ENCODE peak calls at places on chromosomes 12 and 14, in nine cellular contexts. Q is lung, S is colonic mucosa, U is bronchial epithelial cell, W is BJ, O is sigmoid colon, J is testis, D is HCT116, R is uterus. H is an unnamed sample.

GRCh38 chr12:26520869-26521268 is 312.1 kb downstream of the ITPR2 start:
- DNase-seq in R (no peak), S (no peak), D (no peak), U (no peak), Q (no peak), J (no peak), W (no peak), O (no peak), H (no peak)

GRCh38 chr14:98766818-98767217 is 505.2 kb downstream of the BCL11B start:
- DNase-seq in J (no peak), D (no peak), W (no peak), U (peak; percentile 56), R (no peak), O (no peak), S (no peak), Q (peak; percentile 18), H (no peak)

GRCh38 chr14:99320621-99321235 is 48.7 kb upstream of the BCL11B start:
- DNase-seq in O (no peak), U (no peak), S (peak; percentile 75), R (no peak), J (no peak), D (no peak), Q (peak; percentile 24), W (no peak), H (peak; percentile 60)

GRCh38 chr14:61598980-61599379 is 96.3 kb upstream of the HIF1A start:
- DNase-seq in Q (no peak), S (no peak), U (no peak), R (no peak), J (no peak), W (no peak), D (no peak), O (no peak), H (no peak)

GRCh38 chr12:15225136-15225535 is 3.9 kb upstream of the RERG start:
- DNase-seq in U (no peak), O (no peak), R (no peak), Q (no peak), D (no peak), S (no peak), J (no peak), W (no peak), H (no peak)

GRCh38 chr12:131983026-131983425 is 33.3 kb downstream of the EP400 start:
- DNase-seq in J (peak; percentile 4), S (no peak), D (no peak), Q (no peak), R (no peak), W (no peak), O (no peak), U (no peak), H (peak; percentile 43)

GRCh38 chr14:100765296-100765695 is 38.6 kb downstream of the DLK1 start:
- DNase-seq in Q (no peak), D (no peak), O (peak; percentile 19), J (no peak), S (no peak), W (no peak), R (no peak), U (no peak), H (peak; percentile 19)

GRCh38 chr12:58896278-58896677 is 24.0 kb downstream of the LRIG3 start:
- DNase-seq in S (no peak), J (no peak), O (no peak), D (no peak), W (no peak), Q (no peak), U (peak; percentile 69), R (no peak), H (no peak)

GRCh38 chr14:100780246-100780645 is 45.7 kb upstream of the MEG3 start:
- DNase-seq in O (peak; percentile 40), J (no peak), D (no peak), R (no peak), S (no peak), U (no peak), W (no peak), Q (no peak), H (no peak)

GRCh38 chr12:47095446-47096236 is 15.9 kb upstream of the AMIGO2 start:
- DNase-seq in Q (no peak), D (no peak), O (no peak), R (no peak), S (no peak), W (peak; percentile 73), J (no peak), U (peak; percentile 92), H (no peak)

GRCh38 chr12:55738113-55739024 is 4.6 kb upstream of the GDF11 start:
- DNase-seq in W (no peak), S (peak; percentile 93), Q (peak; percentile 81), O (peak; percentile 91), D (peak; percentile 82), R (peak; percentile 90), J (peak; percentile 93), U (peak; percentile 77), H (peak; percentile 98)

GRCh38 chr14:102545461-102546265 is 36.1 kb upstream of the ANKRD9 start:
- DNase-seq in W (peak; percentile 33), R (no peak), D (no peak), S (no peak), J (peak; percentile 42), Q (no peak), U (no peak), O (no peak), H (peak; percentile 86)

GRCh38 chr14:102547067-102547466 is 37.5 kb upstream of the ANKRD9 start:
- DNase-seq in S (no peak), O (no peak), J (no peak), U (no peak), W (no peak), Q (no peak), D (no peak), R (no peak), H (no peak)

GRCh38 chr14:102544745-102545460 is 35.3 kb upstream of the ANKRD9 start:
- DNase-seq in U (no peak), R (no peak), O (no peak), S (peak; percentile 75), W (no peak), D (no peak), J (no peak), Q (no peak), H (peak; percentile 84)

GRCh38 chr14:102541771-102542170 is 32.2 kb upstream of the ANKRD9 start:
- DNase-seq in W (no peak), D (no peak), U (no peak), R (no peak), S (no peak), O (no peak), Q (no peak), J (no peak), H (peak; percentile 78)

GRCh38 chr14:102544034-102544744 is 34.6 kb upstream of the ANKRD9 start:
- DNase-seq in J (no peak), Q (no peak), W (no peak), D (no peak), U (no peak), R (no peak), S (no peak), O (no peak), H (peak; percentile 67)
- H3K27me3 ChIP-seq in J (no peaks in the 10 kb centered on the region), Q (no peaks in the 10 kb centered on the region), W (peaks cover 2% of the 10 kb centered on the region), D (no peaks in the 10 kb centered on the region), U (no peaks in the 10 kb centered on the region), R (no peaks in the 10 kb centered on the region), S (no peaks in the 10 kb centered on the region), O (peaks cover 73% of the 10 kb centered on the region), H (peaks cover 9% of the 10 kb centered on the region)

GRCh38 chr14:73458219-73458976 is at the start of gene NUMB:
- DNase-seq in R (peak; percentile 99), J (peak; percentile 99), U (peak; percentile 100), O (peak; percentile 100), Q (peak; percentile 99), S (peak; percentile 99), D (peak; percentile 100), W (peak; percentile 100), H (peak; percentile 99)
- TF ChIP-seq CTCF in R (peak; percentile 33), J (no peak), U (peak; percentile 2), O (no peak), Q (no peak), S (no peak), D (no peak), W (peak; percentile 3), H (peak; percentile 28)

GRCh38 chr14:106037380-106037779 is 511.0 kb downstream of the TMEM121 start:
- DNase-seq in Q (no peak), D (no peak), U (no peak), O (no peak), W (no peak), S (no peak), J (no peak), R (no peak), H (no peak)
- H3K27me3 ChIP-seq in Q (peaks cover 3% of the 10 kb centered on the region), D (no peaks in the 10 kb centered on the region), U (no peaks in the 10 kb centered on the region), O (peaks cover 11% of the 10 kb centered on the region), W (no peaks in the 10 kb centered on the region), S (no peaks in the 10 kb centered on the region), J (no peaks in the 10 kb centered on the region), R (peaks cover 4% of the 10 kb centered on the region), H (no peaks in the 10 kb centered on the region)

DNA sequence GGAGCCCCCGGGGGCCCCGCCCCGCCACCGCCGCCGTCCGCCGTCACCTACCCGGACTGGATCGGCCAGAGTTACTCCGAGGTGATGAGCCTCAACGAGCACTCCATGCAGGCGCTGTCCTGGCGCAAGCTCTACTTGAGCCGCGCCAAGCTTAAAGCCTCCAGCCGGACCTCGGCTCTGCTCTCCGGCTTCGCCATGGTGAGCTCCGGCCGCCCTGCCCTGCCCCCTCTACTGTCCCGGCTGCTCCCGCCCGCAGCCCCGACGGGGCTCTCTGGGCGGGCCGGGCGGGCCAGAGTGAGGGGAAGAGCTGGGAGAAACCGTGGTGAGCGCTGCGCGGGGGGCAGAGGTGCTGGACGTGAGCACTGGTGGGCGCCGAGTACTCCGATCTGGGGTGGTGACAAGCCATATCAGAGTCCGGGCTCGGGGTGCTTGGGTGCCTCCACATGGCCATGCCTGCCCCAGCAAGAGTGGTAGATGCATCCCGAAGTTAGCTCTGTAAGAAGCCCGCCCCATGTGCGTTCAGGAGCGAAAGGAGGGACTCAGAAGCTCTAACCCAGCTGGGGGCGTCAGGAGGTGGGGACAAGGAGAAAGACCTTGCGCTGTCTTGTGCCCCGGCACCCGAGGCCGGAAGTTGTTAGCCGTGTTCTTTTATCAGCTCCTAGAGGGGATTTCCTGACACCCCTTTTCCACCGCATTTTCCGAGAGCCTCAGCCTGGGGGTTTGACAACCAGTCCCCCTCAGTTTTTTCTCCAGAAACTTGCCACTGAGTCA is 708 bp downstream of the ORAI1 start:
- DNase-seq in W (no peak), O (peak; percentile 86), Q (peak; percentile 54), S (peak; percentile 69), J (peak; percentile 62), D (no peak), U (peak; percentile 39), R (peak; percentile 60), H (peak; percentile 92)
- TF ChIP-seq CTCF in W (peak; percentile 34), O (no peak), Q (no peak), S (no peak), J (no peak), D (no peak), U (peak; percentile 9), R (no peak), H (no peak)

DNA sequence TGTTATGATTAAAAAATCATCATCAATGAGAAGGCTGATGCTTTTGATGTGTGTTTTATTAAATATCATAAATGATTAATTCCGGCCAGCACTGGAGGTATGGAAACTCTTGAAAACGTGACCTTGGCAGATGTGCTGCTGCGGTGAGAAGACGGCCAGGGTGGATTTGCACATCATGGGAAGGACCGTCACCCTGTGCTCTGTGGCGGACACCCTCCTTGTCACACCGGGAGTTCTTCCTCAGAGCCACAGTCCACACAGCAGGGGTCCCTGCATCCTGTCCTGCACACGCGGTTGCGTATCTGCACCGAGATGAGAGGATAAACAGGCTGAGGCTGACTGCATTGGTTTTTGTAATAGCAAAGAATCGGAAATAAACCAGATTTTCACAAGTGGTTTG is 33.5 kb downstream of the FZD10 start:
- DNase-seq in U (no peak), W (no peak), R (no peak), D (no peak), Q (no peak), J (no peak), S (no peak), O (no peak), H (no peak)
- H3K27me3 ChIP-seq in U (no peaks in the 10 kb centered on the region), W (no peaks in the 10 kb centered on the region), R (no peaks in the 10 kb centered on the region), D (no peaks in the 10 kb centered on the region), Q (peaks cover 9% of the 10 kb centered on the region), J (no peaks in the 10 kb centered on the region), S (no peaks in the 10 kb centered on the region), O (peaks cover 3% of the 10 kb centered on the region), H (peaks cover 53% of the 10 kb centered on the region)

H was measured in endodermal cell.